ENCODE peak calls at places on chromosomes 11 and 22, in ten cellular contexts. M is GDM1; R is fibroblast of lung; Z is stimulated activated CD8-positive, alpha-beta memory T cell treated with anti-CD3 and anti-CD28 coated beads, Interleukin-7, amount 100 ng/mL, for 24 hours; O is mesenchymal stem cell; D is GM23248; Y is uterus; I is aorta; T is AG20443; G is globus pallidus. E is an unnamed sample.
A peak's percentile ranks its signal among the peaks of the same experiment; 100 is the strongest.

GRCh38 chr11:73465019-73465675 is 88.9 kb downstream of the RELT start:
- DNase-seq in M (no peak), R (peak; percentile 49), Z (no peak), O (peak; percentile 34), D (peak; percentile 47), Y (no peak), I (no peak), T (peak; percentile 11), G (no peak), E (no peak)

GRCh38 chr11:12137938-12138731 is 27.7 kb downstream of the MICAL2 start:
- DNase-seq in M (no peak), R (peak; percentile 98), Z (no peak), O (peak; percentile 99), D (peak; percentile 67), Y (peak; percentile 62), I (peak; percentile 82), T (peak; percentile 39), G (no peak), E (no peak)

GRCh38 chr11:47264119-47264915 is 5.6 kb upstream of the MADD start:
- DNase-seq in M (no peak), R (peak; percentile 72), Z (no peak), O (no peak), D (no peak), Y (no peak), I (peak; percentile 46), T (no peak), G (no peak), E (no peak)

GRCh38 chr11:46521947-46522681 is 71.7 kb downstream of the AMBRA1 start:
- DNase-seq in M (no peak), R (peak; percentile 81), Z (no peak), O (peak; percentile 45), D (peak; percentile 36), Y (no peak), I (no peak), T (no peak), G (no peak), E (no peak)

GRCh38 chr11:95908826-95909225 is 15.1 kb downstream of the MTMR2 start:
- DNase-seq in M (no peak), R (peak; percentile 57), Z (no peak), O (peak; percentile 17), D (peak; percentile 55), Y (no peak), I (no peak), T (peak; percentile 11), G (no peak), E (no peak)

GRCh38 chr22:32717337-32718240 is 83.9 kb upstream of the TIMP3 start:
- DNase-seq in M (no peak), R (peak; percentile 58), Z (no peak), O (peak; percentile 68), D (no peak), Y (peak; percentile 39), I (no peak), T (peak; percentile 35), G (no peak), E (no peak)

GRCh38 chr22:48393041-48393370 is 1434.7 kb downstream of the BRD1 start:
- DNase-seq in M (no peak), R (no peak), Z (no peak), O (no peak), D (no peak), Y (no peak), I (peak; percentile 63), T (no peak), G (no peak), E (no peak)

GRCh38 chr22:42932197-42932519 is 75.1 kb upstream of the ARFGAP3 start:
- DNase-seq in M (no peak), R (no peak), Z (no peak), O (no peak), D (no peak), Y (no peak), I (no peak), T (no peak), G (no peak), E (no peak)

GRCh38 chr11:72568861-72569260 is 105.4 kb downstream of the PDE2A start:
- DNase-seq in M (no peak), R (no peak), Z (no peak), O (peak; percentile 6), D (peak; percentile 64), Y (no peak), I (no peak), T (no peak), G (no peak), E (no peak)

GRCh38 chr22:24289138-24289537 is 18.5 kb downstream of the SPECC1L start:
- DNase-seq in M (no peak), R (peak; percentile 95), Z (no peak), O (peak; percentile 89), D (peak; percentile 90), Y (no peak), I (no peak), T (peak; percentile 82), G (peak; percentile 34), E (no peak)